ENCODE peak calls at places on chromosomes 4 and X, in seven cellular contexts. One of them, this sample, is unnamed.

GRCh38 chr4:15912236-15912635 is 26.3 kb downstream of the FGFBP1 start:
- DNase-seq in SK-N-SH: no peak
- DNase-seq in fibroblast of mammary gland: no peak
- DNase-seq in PC-3: peak; percentile 22
- DNase-seq in mucosa of descending colon: no peak
- DNase-seq in coronary artery: no peak
- DNase-seq in lower leg skin: peak; percentile 70
- DNase-seq in this sample: no peak

GRCh38 chr4:166042510-166043055 is 169.5 kb downstream of the TLL1 start:
- DNase-seq in SK-N-SH: no peak
- DNase-seq in fibroblast of mammary gland: no peak
- DNase-seq in PC-3: peak; percentile 11
- DNase-seq in mucosa of descending colon: no peak
- DNase-seq in coronary artery: no peak
- DNase-seq in lower leg skin: no peak
- DNase-seq in this sample: no peak

GRCh38 chrX:17567173-17567572 is 170.1 kb upstream of the SCML1 start:
- DNase-seq in SK-N-SH: no peak
- DNase-seq in fibroblast of mammary gland: peak; percentile 53
- DNase-seq in PC-3: no peak
- DNase-seq in mucosa of descending colon: no peak
- DNase-seq in coronary artery: no peak
- DNase-seq in lower leg skin: no peak
- DNase-seq in this sample: no peak

GRCh38 chr4:19438228-19438627 is 813.5 kb upstream of the SLIT2 start:
- DNase-seq in SK-N-SH: no peak
- DNase-seq in fibroblast of mammary gland: peak; percentile 49
- DNase-seq in PC-3: peak; percentile 67
- DNase-seq in mucosa of descending colon: no peak
- DNase-seq in coronary artery: no peak
- DNase-seq in lower leg skin: no peak
- DNase-seq in this sample: no peak

GRCh38 chrX:281166-281999 is at the start of gene PLCXD1:
- DNase-seq in SK-N-SH: peak; percentile 84
- DNase-seq in fibroblast of mammary gland: no peak
- DNase-seq in PC-3: no peak
- DNase-seq in mucosa of descending colon: peak; percentile 55
- DNase-seq in coronary artery: no peak
- DNase-seq in lower leg skin: no peak
- DNase-seq in this sample: peak; percentile 59

GRCh38 chr4:48557478-48557877 is 67.4 kb downstream of the ZAR1 start:
- DNase-seq in SK-N-SH: peak; percentile 19
- DNase-seq in fibroblast of mammary gland: peak; percentile 7
- DNase-seq in PC-3: peak; percentile 13
- DNase-seq in mucosa of descending colon: no peak
- DNase-seq in coronary artery: no peak
- DNase-seq in lower leg skin: no peak
- DNase-seq in this sample: no peak

GRCh38 chr4:137359691-137360315 is 172.5 kb downstream of the PCDH18 start:
- DNase-seq in SK-N-SH: peak; percentile 18
- DNase-seq in fibroblast of mammary gland: peak; percentile 72
- DNase-seq in PC-3: no peak
- DNase-seq in mucosa of descending colon: no peak
- DNase-seq in coronary artery: no peak
- DNase-seq in lower leg skin: no peak
- DNase-seq in this sample: no peak

GRCh38 chr4:4687935-4688727 is 146.3 kb upstream of the STX18 start:
- DNase-seq in SK-N-SH: no peak
- DNase-seq in fibroblast of mammary gland: no peak
- DNase-seq in PC-3: no peak
- DNase-seq in mucosa of descending colon: no peak
- DNase-seq in coronary artery: no peak
- DNase-seq in lower leg skin: no peak
- DNase-seq in this sample: no peak

GRCh38 chrX:93673056-93673868 is at the start of gene NAP1L3:
- DNase-seq in SK-N-SH: peak; percentile 78
- DNase-seq in fibroblast of mammary gland: peak; percentile 72
- DNase-seq in PC-3: peak; percentile 44
- DNase-seq in mucosa of descending colon: peak; percentile 53
- DNase-seq in coronary artery: peak; percentile 78
- DNase-seq in lower leg skin: peak; percentile 85
- DNase-seq in this sample: peak; percentile 91

GRCh38 chrX:115449742-115450141 is 111.2 kb upstream of the PLS3 start:
- DNase-seq in SK-N-SH: no peak
- DNase-seq in fibroblast of mammary gland: peak; percentile 49
- DNase-seq in PC-3: no peak
- DNase-seq in mucosa of descending colon: no peak
- DNase-seq in coronary artery: no peak
- DNase-seq in lower leg skin: no peak
- DNase-seq in this sample: no peak

GRCh38 chr4:170270628-170271027 is 180.9 kb upstream of the AADAT start:
- DNase-seq in SK-N-SH: no peak
- DNase-seq in fibroblast of mammary gland: no peak
- DNase-seq in PC-3: no peak
- DNase-seq in mucosa of descending colon: no peak
- DNase-seq in coronary artery: no peak
- DNase-seq in lower leg skin: no peak
- DNase-seq in this sample: no peak

GRCh38 chrX:46198858-46199257 is 346.4 kb downstream of the ZNF674 start:
- DNase-seq in SK-N-SH: no peak
- DNase-seq in fibroblast of mammary gland: no peak
- DNase-seq in PC-3: peak; percentile 63
- DNase-seq in mucosa of descending colon: no peak
- DNase-seq in coronary artery: no peak
- DNase-seq in lower leg skin: no peak
- DNase-seq in this sample: no peak

GRCh38 chr4:159015862-159016261 is 87.0 kb upstream of the RAPGEF2 start:
- DNase-seq in SK-N-SH: no peak
- DNase-seq in fibroblast of mammary gland: peak; percentile 72
- DNase-seq in PC-3: no peak
- DNase-seq in mucosa of descending colon: no peak
- DNase-seq in coronary artery: no peak
- DNase-seq in lower leg skin: no peak
- DNase-seq in this sample: no peak

GRCh38 chr4:1285151-1285789 is 4.4 kb upstream of the MAEA start:
- DNase-seq in SK-N-SH: no peak
- DNase-seq in fibroblast of mammary gland: no peak
- DNase-seq in PC-3: no peak
- DNase-seq in mucosa of descending colon: no peak
- DNase-seq in coronary artery: no peak
- DNase-seq in lower leg skin: peak; percentile 59
- DNase-seq in this sample: no peak

GRCh38 chr4:1289232-1290164 is at the start of gene MAEA:
- DNase-seq in SK-N-SH: peak; percentile 100
- DNase-seq in fibroblast of mammary gland: peak; percentile 95
- DNase-seq in PC-3: peak; percentile 94
- DNase-seq in mucosa of descending colon: peak; percentile 97
- DNase-seq in coronary artery: peak; percentile 98
- DNase-seq in lower leg skin: peak; percentile 100
- DNase-seq in this sample: peak; percentile 99

GRCh38 chr4:1288786-1289185 is 905 bp upstream of the MAEA start:
- DNase-seq in SK-N-SH: no peak
- DNase-seq in fibroblast of mammary gland: no peak
- DNase-seq in PC-3: no peak
- DNase-seq in mucosa of descending colon: no peak
- DNase-seq in coronary artery: no peak
- DNase-seq in lower leg skin: peak; percentile 52
- DNase-seq in this sample: no peak

GRCh38 chr4:1283711-1284110 is 6.0 kb upstream of the MAEA start:
- DNase-seq in SK-N-SH: no peak
- DNase-seq in fibroblast of mammary gland: no peak
- DNase-seq in PC-3: no peak
- DNase-seq in mucosa of descending colon: no peak
- DNase-seq in coronary artery: no peak
- DNase-seq in lower leg skin: peak; percentile 54
- DNase-seq in this sample: no peak

GRCh38 chr4:1285790-1286553 is 3.7 kb upstream of the MAEA start:
- DNase-seq in SK-N-SH: no peak
- DNase-seq in fibroblast of mammary gland: peak; percentile 40
- DNase-seq in PC-3: peak; percentile 7
- DNase-seq in mucosa of descending colon: no peak
- DNase-seq in coronary artery: no peak
- DNase-seq in lower leg skin: peak; percentile 82
- DNase-seq in this sample: no peak
- TF ChIP-seq CTCF in SK-N-SH: peak; percentile 21
- TF ChIP-seq CTCF in fibroblast of mammary gland: peak; percentile 23
- TF ChIP-seq CTCF in PC-3: peak; percentile 15
- TF ChIP-seq CTCF in mucosa of descending colon: no peak
- TF ChIP-seq CTCF in coronary artery: no peak
- TF ChIP-seq CTCF in lower leg skin: no peak
- TF ChIP-seq CTCF in this sample: peak; percentile 63

GRCh38 chr4:113882668-113883067 is 96.8 kb downstream of the ARSJ start:
- DNase-seq in SK-N-SH: no peak
- DNase-seq in fibroblast of mammary gland: peak; percentile 19
- DNase-seq in PC-3: peak; percentile 5
- DNase-seq in mucosa of descending colon: no peak
- DNase-seq in coronary artery: no peak
- DNase-seq in lower leg skin: no peak
- DNase-seq in this sample: no peak

GRCh38 chr4:113874480-113874879 is 105.0 kb downstream of the ARSJ start:
- DNase-seq in SK-N-SH: no peak
- DNase-seq in fibroblast of mammary gland: no peak
- DNase-seq in PC-3: no peak
- DNase-seq in mucosa of descending colon: no peak
- DNase-seq in coronary artery: no peak
- DNase-seq in lower leg skin: no peak
- DNase-seq in this sample: no peak

GRCh38 chr4:113881256-113881655 is 98.2 kb downstream of the ARSJ start:
- DNase-seq in SK-N-SH: no peak
- DNase-seq in fibroblast of mammary gland: peak; percentile 25
- DNase-seq in PC-3: peak; percentile 19
- DNase-seq in mucosa of descending colon: no peak
- DNase-seq in coronary artery: no peak
- DNase-seq in lower leg skin: no peak
- DNase-seq in this sample: no peak

GRCh38 chr4:113880240-113881028 is 99.0 kb downstream of the ARSJ start:
- DNase-seq in SK-N-SH: no peak
- DNase-seq in fibroblast of mammary gland: no peak
- DNase-seq in PC-3: no peak
- DNase-seq in mucosa of descending colon: no peak
- DNase-seq in coronary artery: no peak
- DNase-seq in lower leg skin: no peak
- DNase-seq in this sample: no peak

GRCh38 chr4:113878718-113879117 is 100.7 kb downstream of the ARSJ start:
- DNase-seq in SK-N-SH: peak; percentile 19
- DNase-seq in fibroblast of mammary gland: peak; percentile 25
- DNase-seq in PC-3: peak; percentile 15
- DNase-seq in mucosa of descending colon: no peak
- DNase-seq in coronary artery: no peak
- DNase-seq in lower leg skin: no peak
- DNase-seq in this sample: no peak
- TF ChIP-seq CTCF in SK-N-SH: peak; percentile 35
- TF ChIP-seq CTCF in fibroblast of mammary gland: peak; percentile 19
- TF ChIP-seq CTCF in PC-3: peak; percentile 40
- TF ChIP-seq CTCF in mucosa of descending colon: no peak
- TF ChIP-seq CTCF in coronary artery: no peak
- TF ChIP-seq CTCF in lower leg skin: no peak
- TF ChIP-seq CTCF in this sample: peak; percentile 74

GRCh38 chrX:101362116-101362515 is 13.6 kb upstream of the TIMM8A start:
- DNase-seq in SK-N-SH: no peak
- DNase-seq in fibroblast of mammary gland: no peak
- DNase-seq in PC-3: no peak
- DNase-seq in mucosa of descending colon: no peak
- DNase-seq in coronary artery: no peak
- DNase-seq in lower leg skin: no peak
- DNase-seq in this sample: no peak

GRCh38 chrX:101362757-101363156 is 14.2 kb upstream of the TIMM8A start:
- DNase-seq in SK-N-SH: no peak
- DNase-seq in fibroblast of mammary gland: no peak
- DNase-seq in PC-3: no peak
- DNase-seq in mucosa of descending colon: no peak
- DNase-seq in coronary artery: no peak
- DNase-seq in lower leg skin: no peak
- DNase-seq in this sample: no peak

GRCh38 chrX:101359966-101360365 is 11.4 kb upstream of the TIMM8A start:
- DNase-seq in SK-N-SH: no peak
- DNase-seq in fibroblast of mammary gland: no peak
- DNase-seq in PC-3: no peak
- DNase-seq in mucosa of descending colon: no peak
- DNase-seq in coronary artery: no peak
- DNase-seq in lower leg skin: no peak
- DNase-seq in this sample: no peak

DNA sequence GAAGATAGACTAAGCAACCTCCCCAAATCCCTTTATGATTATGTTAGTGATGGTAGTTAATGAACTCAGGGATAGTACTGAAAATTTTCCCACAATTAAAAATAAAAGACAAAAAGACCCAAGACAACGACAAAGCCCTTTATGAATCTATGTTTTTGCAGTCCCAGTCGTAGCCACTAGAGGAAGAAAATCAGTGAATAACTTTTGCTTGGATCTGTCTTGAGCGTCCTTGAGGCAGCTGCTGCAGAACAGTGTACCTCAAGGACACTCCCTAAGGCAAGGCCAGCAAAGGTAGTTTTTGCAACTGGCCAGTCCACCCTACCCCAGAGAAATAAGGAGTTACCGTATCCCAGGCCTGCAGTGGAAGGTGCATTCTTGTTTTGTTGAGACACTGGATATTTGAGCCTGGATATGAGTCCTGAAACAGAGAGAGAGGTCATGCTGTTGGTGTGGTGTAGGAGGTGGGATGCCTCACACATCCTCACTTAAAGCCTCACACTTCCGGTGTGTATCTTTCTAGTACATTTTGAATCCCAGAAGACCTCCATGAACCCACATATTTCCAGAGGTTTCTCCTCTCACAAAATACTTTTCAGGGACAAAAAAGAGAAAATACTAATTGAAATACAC is 8.7 kb upstream of the TIMM8A start:
- DNase-seq in SK-N-SH: no peak
- DNase-seq in fibroblast of mammary gland: peak; percentile 19
- DNase-seq in PC-3: peak; percentile 29
- DNase-seq in mucosa of descending colon: no peak
- DNase-seq in coronary artery: no peak
- DNase-seq in lower leg skin: no peak
- DNase-seq in this sample: no peak
- TF ChIP-seq CTCF in SK-N-SH: peak; percentile 56
- TF ChIP-seq CTCF in fibroblast of mammary gland: peak; percentile 37
- TF ChIP-seq CTCF in PC-3: peak; percentile 47
- TF ChIP-seq CTCF in mucosa of descending colon: no peak
- TF ChIP-seq CTCF in coronary artery: no peak
- TF ChIP-seq CTCF in lower leg skin: no peak
- TF ChIP-seq CTCF in this sample: peak; percentile 52

DNA sequence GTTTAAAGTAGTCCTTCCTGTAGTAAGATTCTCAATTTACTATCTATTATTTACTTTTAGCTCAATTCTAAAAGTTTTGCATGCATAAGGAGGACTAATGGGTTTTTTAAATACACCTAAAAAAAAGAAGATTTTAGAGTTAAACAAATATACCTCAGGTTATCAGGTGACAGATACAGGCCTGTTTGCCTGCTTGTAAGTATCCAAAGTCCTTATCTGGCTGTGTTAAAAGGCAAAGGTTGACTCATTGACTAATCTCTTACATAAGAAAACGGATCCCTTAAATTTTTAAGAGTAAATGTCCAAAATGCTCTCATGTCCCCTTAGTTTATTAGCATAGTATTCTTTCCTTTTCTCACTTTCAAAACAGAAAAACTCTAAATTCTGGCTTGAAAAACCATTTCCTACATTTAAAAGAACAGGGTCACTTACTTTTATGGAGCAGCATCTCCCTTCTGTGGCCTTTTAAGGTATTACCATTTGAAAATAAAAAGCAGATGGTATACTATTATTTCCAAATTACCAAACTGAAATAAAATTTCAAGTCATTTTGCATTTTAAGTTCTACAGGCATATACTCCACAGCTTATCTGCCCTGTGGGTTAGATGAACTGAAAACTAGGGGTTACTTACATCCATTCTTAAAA is 4.5 kb downstream of the CBR4 start:
- DNase-seq in SK-N-SH: no peak
- DNase-seq in fibroblast of mammary gland: peak; percentile 41
- DNase-seq in PC-3: no peak
- DNase-seq in mucosa of descending colon: no peak
- DNase-seq in coronary artery: no peak
- DNase-seq in lower leg skin: no peak
- DNase-seq in this sample: no peak
- TF ChIP-seq CTCF in SK-N-SH: peak; percentile 71
- TF ChIP-seq CTCF in fibroblast of mammary gland: peak; percentile 49
- TF ChIP-seq CTCF in PC-3: peak; percentile 61
- TF ChIP-seq CTCF in mucosa of descending colon: no peak
- TF ChIP-seq CTCF in coronary artery: no peak
- TF ChIP-seq CTCF in lower leg skin: no peak
- TF ChIP-seq CTCF in this sample: peak; percentile 82

This sample was measured in chondrocyte.